ENCODE peak calls at places on chromosomes 4 and X, in eight cellular contexts. J is cardiac fibroblast; W is colonic mucosa; D is AG09309; B is neural progenitor cell; E is activated B cell treated with CpG ODN at 0.5 μM for 24 hours; X is AG04449; L is CD8-positive, alpha-beta T cell. G is an unnamed sample.

GRCh38 chrX:2404816-2405215 is 96.0 kb downstream of the DHRSX start:
- DNase-seq in L (no peak), J (no peak), B (no peak), E (no peak), D (no peak), W (no peak), X (no peak), G (no peak)

GRCh38 chrX:124335598-124335997 is 3.1 kb downstream of the TEX13D start:
- DNase-seq in L (no peak), J (no peak), D (no peak), W (no peak), X (no peak), E (no peak), B (no peak), G (no peak)

GRCh38 chrX:39981946-39982345 is 115.8 kb downstream of the BCOR start:
- DNase-seq in E (no peak), J (no peak), B (no peak), X (no peak), L (no peak), W (no peak), D (no peak), G (no peak)

GRCh38 chrX:53481816-53482485 is 47.8 kb upstream of the HSD17B10 start:
- DNase-seq in J (peak), B (peak), D (peak), L (peak), E (peak), X (no peak), W (peak), G (peak)

GRCh38 chr4:21948347-21949072 is at the start of gene KCNIP4:
- DNase-seq in X (no peak), W (no peak), J (peak), E (no peak), D (no peak), B (peak), L (no peak), G (no peak)

GRCh38 chrX:5100004-5100403 is 1128.7 kb downstream of the NLGN4X start:
- DNase-seq in X (no peak), W (no peak), B (no peak), D (no peak), J (no peak), L (no peak), E (no peak), G (no peak)

GRCh38 chr4:7607156-7607910 is 172.6 kb upstream of the PSAPL1 start:
- DNase-seq in X (peak), L (no peak), W (no peak), D (no peak), E (no peak), B (no peak), J (no peak), G (no peak)

GRCh38 chrX:49184294-49185061 is 1.7 kb downstream of the PRICKLE3 start:
- DNase-seq in D (no peak), E (peak), L (no peak), X (no peak), B (peak), W (peak), J (peak), G (no peak)

GRCh38 chr4:89492476-89493110 is 185.0 kb upstream of the GPRIN3 start:
- DNase-seq in L (no peak), W (no peak), E (no peak), B (no peak), D (peak), J (peak), X (peak), G (no peak)

GRCh38 chr4:53855886-53856260 is 208.5 kb downstream of the CHIC2 start:
- DNase-seq in D (peak), B (no peak), W (no peak), L (no peak), J (peak), E (no peak), X (peak), G (no peak)

GRCh38 chr4:48271626-48272025 is 2.0 kb upstream of the TEC start:
- DNase-seq in B (no peak), W (no peak), E (no peak), X (no peak), L (no peak), D (no peak), J (no peak), G (no peak)

GRCh38 chr4:6974138-6974848 is 64.7 kb downstream of the TBC1D14 start:
- DNase-seq in E (peak), D (peak), B (peak), L (peak), X (no peak), J (peak), W (peak), G (peak)

GRCh38 chrX:109475174-109475891 is 6.6 kb downstream of the GUCY2F start:
- DNase-seq in J (peak), E (no peak), D (no peak), X (no peak), L (no peak), W (peak), B (peak), G (no peak)

GRCh38 chrX:2504706-2505332 is 4.0 kb upstream of the DHRSX start:
- DNase-seq in J (no peak), E (no peak), X (no peak), B (no peak), D (no peak), L (no peak), W (peak), G (no peak)

GRCh38 chrX:64427281-64427680 is 32.0 kb upstream of the MTMR8 start:
- DNase-seq in E (no peak), W (no peak), X (no peak), L (no peak), D (no peak), B (no peak), J (no peak), G (no peak)

GRCh38 chrX:19627533-19627932 is 112.2 kb upstream of the MAP3K15 start:
- DNase-seq in J (peak), E (no peak), D (no peak), W (no peak), X (no peak), B (no peak), L (no peak), G (no peak)

GRCh38 chr4:138473339-138473738 is 231.2 kb upstream of the SLC7A11 start:
- DNase-seq in D (no peak), L (no peak), B (no peak), E (no peak), J (no peak), X (no peak), W (no peak), G (no peak)

GRCh38 chrX:154478728-154479622 is at the start of gene LAGE3:
- DNase-seq in J (peak), L (peak), D (peak), X (peak), B (peak), W (peak), E (peak), G (peak)

GRCh38 chrX:88425739-88426138 is 321.3 kb upstream of the CPXCR1 start:
- DNase-seq in W (no peak), J (peak), X (no peak), E (no peak), L (no peak), D (no peak), B (no peak), G (no peak)

GRCh38 chr4:80393246-80393969 is 57.9 kb downstream of the CFAP299 start:
- DNase-seq in X (peak), B (no peak), J (peak), D (peak), L (no peak), W (no peak), E (no peak), G (no peak)

GRCh38 chrX:70088791-70089190 is 26.5 kb downstream of the OTUD6A start:
- DNase-seq in W (no peak), B (no peak), X (no peak), D (no peak), L (no peak), J (no peak), E (no peak), G (no peak)

GRCh38 chrX:12145402-12145801 is 7.1 kb downstream of the FRMPD4 start:
- DNase-seq in L (no peak), D (no peak), E (no peak), W (no peak), B (no peak), J (no peak), X (no peak), G (no peak)

GRCh38 chr4:5050520-5050955 is 742 bp upstream of the STK32B start:
- DNase-seq in W (peak), X (no peak), B (peak), E (no peak), J (peak), D (peak), L (no peak), G (peak)

GRCh38 chr4:18847276-18847890 is 825.8 kb upstream of the LCORL start:
- DNase-seq in W (no peak), X (no peak), L (no peak), E (no peak), J (no peak), D (no peak), B (no peak), G (no peak)

GRCh38 chr4:169132561-169133305 is 122.7 kb upstream of the CBR4 start:
- DNase-seq in D (no peak), J (peak), E (no peak), L (no peak), B (no peak), W (no peak), X (no peak), G (no peak)

GRCh38 chrX:22538581-22538980 is 265.9 kb downstream of the CBLL2 start:
- DNase-seq in D (no peak), B (no peak), L (no peak), W (no peak), X (no peak), J (no peak), E (no peak), G (no peak)

GRCh38 chr4:139015948-139016451 is 419 bp downstream of the NOCT start:
- DNase-seq in D (no peak), W (peak), L (no peak), B (no peak), J (peak), E (no peak), X (no peak), G (peak)

GRCh38 chr4:182339246-182339645 is 96.0 kb downstream of the TENM3 start:
- DNase-seq in W (no peak), X (no peak), J (no peak), B (peak), L (no peak), D (no peak), E (no peak), G (no peak)

GRCh38 chrX:100648601-100649417 is 4.8 kb downstream of the SRPX2 start:
- DNase-seq in J (peak), L (no peak), B (peak), W (peak), X (no peak), E (no peak), D (no peak), G (no peak)

GRCh38 chrX:33968611-33969010 is 163.5 kb downstream of the FAM47A start:
- DNase-seq in E (no peak), B (no peak), X (no peak), D (no peak), W (no peak), L (no peak), J (no peak), G (no peak)

GRCh38 chr4:7394681-7395451 is 39.9 kb downstream of the PSAPL1 start:
- DNase-seq in D (no peak), E (no peak), X (no peak), L (no peak), B (no peak), W (no peak), J (no peak), G (no peak)

GRCh38 chrX:139106111-139106510 is 394.6 kb upstream of the FGF13 start:
- DNase-seq in E (no peak), X (no peak), B (no peak), W (no peak), J (no peak), L (no peak), D (no peak), G (no peak)

GRCh38 chr4:139188648-139189416 is 11.8 kb upstream of the ELF2 start:
- DNase-seq in D (no peak), E (no peak), B (no peak), X (no peak), W (no peak), J (no peak), L (no peak), G (no peak)

GRCh38 chr4:79198886-79199591 is 126.8 kb downstream of the NAA11 start:
- DNase-seq in W (no peak), B (no peak), X (no peak), E (no peak), L (no peak), D (no peak), J (no peak), G (no peak)

GRCh38 chrX:86504297-86504696 is 356.0 kb downstream of the DACH2 start:
- DNase-seq in J (no peak), X (no peak), E (no peak), B (no peak), D (no peak), W (no peak), L (no peak), G (no peak)

GRCh38 chr4:128512767-128513322 is 225.2 kb upstream of the PGRMC2 start:
- DNase-seq in J (no peak), L (no peak), W (no peak), E (no peak), B (no peak), X (no peak), D (no peak), G (no peak)

GRCh38 chr4:154186888-154187287 is 304.7 kb downstream of the DCHS2 start:
- DNase-seq in W (no peak), L (no peak), X (no peak), D (no peak), E (no peak), B (no peak), J (no peak), G (no peak)

GRCh38 chr4:186900980-186901379 is 177.3 kb upstream of the FAT1 start:
- DNase-seq in E (no peak), B (no peak), D (no peak), J (peak), L (no peak), W (no peak), X (no peak), G (no peak)

GRCh38 chr4:61772116-61772515 is 572.0 kb downstream of the ADGRL3 start:
- DNase-seq in B (no peak), D (no peak), L (no peak), J (peak), E (no peak), X (no peak), W (no peak), G (no peak)

GRCh38 chr4:16516796-16517413 is 290.6 kb upstream of the TAPT1 start:
- DNase-seq in D (peak), L (no peak), E (no peak), B (peak), W (peak), J (peak), X (peak), G (no peak)
- TF ChIP-seq CTCF in D (peak), L (no peak), E (no peak), B (peak), W (no peak), J (peak), X (peak), G (no peak)

GRCh38 chr4:103497692-103498091 is 222.1 kb downstream of the TACR3 start:
- DNase-seq in E (no peak), X (no peak), J (no peak), D (no peak), L (no peak), W (no peak), B (no peak), G (no peak)

GRCh38 chr4:103496800-103497199 is 223.0 kb downstream of the TACR3 start:
- DNase-seq in X (no peak), B (no peak), E (no peak), L (no peak), D (no peak), W (no peak), J (no peak), G (no peak)

GRCh38 chr4:103498161-103499070 is 221.4 kb downstream of the TACR3 start:
- DNase-seq in J (peak), W (no peak), B (no peak), X (no peak), D (peak), E (no peak), L (no peak), G (peak)

GRCh38 chr4:103493450-103494159 is 226.2 kb downstream of the TACR3 start:
- DNase-seq in J (no peak), B (no peak), D (no peak), L (no peak), E (no peak), W (no peak), X (no peak), G (no peak)

GRCh38 chr4:103499094-103499493 is 220.7 kb downstream of the TACR3 start:
- DNase-seq in B (no peak), L (no peak), D (no peak), J (peak), E (no peak), W (no peak), X (no peak), G (no peak)
- TF ChIP-seq CTCF in B (peak), L (no peak), D (peak), J (no peak), E (no peak), W (no peak), X (no peak), G (peak)

DNA sequence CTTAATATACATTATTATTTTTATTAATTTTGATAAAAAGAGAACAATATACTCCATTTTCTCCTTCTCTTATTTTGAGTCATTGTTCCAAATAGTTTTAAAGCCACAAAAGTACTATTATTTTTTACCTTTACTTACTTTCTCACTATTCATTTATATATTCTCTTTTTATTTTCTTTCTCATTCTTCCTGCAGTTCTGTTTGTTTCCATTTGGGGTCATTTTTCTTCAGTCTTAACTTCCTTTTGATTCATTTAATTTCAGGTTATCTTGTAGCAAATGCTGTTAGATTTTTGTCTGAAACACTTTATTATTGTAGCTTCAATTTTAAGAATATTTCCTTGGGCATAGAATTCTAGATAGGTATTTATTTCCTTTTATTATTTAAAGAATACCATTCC is 438.6 kb upstream of the EPHA5 start:
- DNase-seq in J (peak), L (no peak), B (no peak), W (no peak), D (no peak), E (no peak), X (no peak), G (no peak)
- TF ChIP-seq CTCF in J (no peak), L (no peak), B (peak), W (no peak), D (no peak), E (no peak), X (no peak), G (no peak)

GRCh38 chr4:108890491-108890890 is 127.6 kb upstream of the ETNPPL start:
- DNase-seq in B (no peak), L (no peak), D (no peak), E (no peak), W (no peak), J (no peak), X (no peak), G (no peak)
- TF ChIP-seq CTCF in B (no peak), L (no peak), D (no peak), E (no peak), W (no peak), J (no peak), X (no peak), G (no peak)

DNA sequence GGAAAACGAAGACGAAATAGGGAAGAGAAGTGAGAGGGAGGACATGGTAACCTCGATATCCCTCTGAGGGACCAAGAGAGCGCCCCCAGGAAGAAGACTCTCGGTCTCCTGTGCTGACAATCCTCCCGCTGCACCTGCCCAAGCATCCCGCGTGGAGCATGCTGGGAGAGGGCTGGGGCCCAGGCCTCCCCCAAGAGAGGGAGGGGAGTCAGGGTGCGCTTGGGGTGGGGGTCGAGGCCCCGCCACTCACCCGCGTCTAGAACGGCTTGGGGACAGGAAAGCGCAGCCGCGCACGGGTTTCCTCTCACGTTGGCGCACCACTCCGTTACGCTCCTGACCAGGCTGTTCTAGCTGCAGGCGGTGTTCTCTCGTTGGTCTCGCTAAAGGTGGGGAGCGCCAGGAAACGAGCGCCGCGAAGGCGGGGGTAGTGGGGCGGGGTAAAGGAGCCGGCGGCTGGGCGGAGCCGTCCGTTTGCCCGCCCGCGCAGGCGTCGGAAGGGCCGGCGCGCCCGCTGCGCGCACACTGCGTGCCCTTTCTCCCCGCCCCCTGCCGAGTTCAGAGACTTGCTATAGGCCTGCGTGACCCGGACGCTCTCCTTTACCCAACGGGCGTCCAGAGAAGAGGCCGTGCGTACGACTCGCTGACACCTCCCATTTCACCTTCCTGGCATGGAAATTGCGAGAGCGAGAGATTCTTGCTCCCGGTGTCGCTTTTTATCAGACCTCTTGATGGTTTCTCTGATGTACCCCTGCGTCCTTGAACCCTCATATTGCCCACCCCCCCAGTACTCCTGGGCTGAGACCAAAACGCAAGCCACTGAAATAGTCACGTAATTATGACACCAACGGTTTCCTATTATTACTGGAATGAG is at the start of gene C1GALT1C1:
- DNase-seq in D (peak), B (peak), L (peak), E (peak), W (peak), J (peak), X (peak), G (peak)
- TF ChIP-seq CTCF in D (no peak), B (no peak), L (no peak), E (no peak), W (no peak), J (no peak), X (no peak), G (no peak)